ENCODE peak calls at places on chromosomes 1 and 21, in six cellular contexts. T is neuronal stem cell, N is mesendoderm, U is IMR-90, O is mesenchymal stem cell, M is H1. V is an unnamed sample.

GRCh38 chr1:161915051-161915503 is 108.6 kb downstream of the OLFML2B start:
- DNase-seq in T (no peak), N (peak; percentile 73), U (peak; percentile 11), O (no peak), M (no peak), V (no peak)

GRCh38 chr1:206634365-206635079 is 814 bp upstream of the DYRK3 start:
- DNase-seq in T (peak; percentile 86), N (peak; percentile 89), U (peak; percentile 88), O (peak; percentile 95), M (no peak), V (peak; percentile 75)

GRCh38 chr1:2528966-2529750 is 905 bp downstream of the HES5 start:
- DNase-seq in T (no peak), N (peak; percentile 75), U (no peak), O (peak; percentile 41), M (peak; percentile 63), V (peak; percentile 73)

GRCh38 chr1:9294440-9294773 is 1.7 kb downstream of the SPSB1 start:
- DNase-seq in T (no peak), N (no peak), U (peak; percentile 96), O (peak; percentile 88), M (no peak), V (no peak)

GRCh38 chr1:91622586-91622985 is 121.9 kb downstream of the CDC7 start:
- DNase-seq in T (no peak), N (no peak), U (no peak), O (no peak), M (no peak), V (no peak)

GRCh38 chr1:154951901-154952657 is 3.8 kb downstream of the PBXIP1 start:
- DNase-seq in T (no peak), N (no peak), U (no peak), O (no peak), M (no peak), V (no peak)

GRCh38 chr1:78536427-78536826 is 45.7 kb downstream of the PTGFR start:
- DNase-seq in T (no peak), N (no peak), U (peak; percentile 82), O (no peak), M (no peak), V (no peak)

GRCh38 chr1:43993206-43993914 is 2.0 kb downstream of the CCDC24 start:
- DNase-seq in T (no peak), N (no peak), U (no peak), O (no peak), M (no peak), V (no peak)

GRCh38 chr1:79899914-79900313 is 893.4 kb upstream of the ADGRL4 start:
- DNase-seq in T (no peak), N (no peak), U (peak; percentile 100), O (peak; percentile 91), M (no peak), V (no peak)

GRCh38 chr1:9493326-9493725 is 45.9 kb upstream of the SLC25A33 start:
- DNase-seq in T (no peak), N (no peak), U (no peak), O (no peak), M (no peak), V (no peak)

GRCh38 chr1:41323243-41323642 is 38.0 kb upstream of the FOXO6 start:
- DNase-seq in T (no peak), N (no peak), U (no peak), O (no peak), M (no peak), V (no peak)

GRCh38 chr1:62508187-62508758 is 71.4 kb downstream of the USP1 start:
- DNase-seq in T (no peak), N (peak; percentile 39), U (peak; percentile 65), O (peak; percentile 55), M (no peak), V (no peak)

GRCh38 chr1:92903765-92904164 is 57.5 kb downstream of the DIPK1A start:
- DNase-seq in T (no peak), N (no peak), U (no peak), O (no peak), M (no peak), V (no peak)

GRCh38 chr1:21536223-21536622 is 27.0 kb downstream of the ALPL start:
- DNase-seq in T (no peak), N (no peak), U (peak; percentile 15), O (no peak), M (no peak), V (no peak)

GRCh38 chr1:7549693-7550161 is 221.4 kb upstream of the VAMP3 start:
- DNase-seq in T (no peak), N (peak; percentile 35), U (peak; percentile 35), O (no peak), M (no peak), V (no peak)

GRCh38 chr1:157314408-157314807 is 176.2 kb upstream of the ETV3 start:
- DNase-seq in T (no peak), N (no peak), U (no peak), O (no peak), M (no peak), V (no peak)

GRCh38 chr1:244341455-244342450 is 110.0 kb downstream of the ADSS2 start:
- DNase-seq in T (no peak), N (peak; percentile 95), U (no peak), O (no peak), M (peak; percentile 66), V (peak; percentile 86)

GRCh38 chr1:192303029-192303428 is 13.8 kb upstream of the RGS21 start:
- DNase-seq in T (no peak), N (no peak), U (peak; percentile 42), O (peak; percentile 3), M (no peak), V (no peak)

GRCh38 chr1:155983191-155984023 is 5.1 kb upstream of the ARHGEF2 start:
- DNase-seq in T (no peak), N (peak; percentile 94), U (peak; percentile 99), O (peak; percentile 98), M (no peak), V (peak; percentile 73)

GRCh38 chr1:31954607-31955283 is 16.6 kb upstream of the PTP4A2 start:
- DNase-seq in T (no peak), N (peak; percentile 97), U (peak; percentile 99), O (peak; percentile 99), M (no peak), V (peak; percentile 38)

GRCh38 chr1:242129103-242129502 is 130.2 kb upstream of the MAP1LC3C start:
- DNase-seq in T (no peak), N (peak; percentile 73), U (no peak), O (no peak), M (no peak), V (no peak)

GRCh38 chr1:33462449-33463164 is 9.8 kb upstream of the ZSCAN20 start:
- DNase-seq in T (no peak), N (no peak), U (no peak), O (no peak), M (no peak), V (no peak)

GRCh38 chr1:15445390-15446122 is 7.3 kb downstream of the CTRC start:
- DNase-seq in T (no peak), N (no peak), U (no peak), O (no peak), M (no peak), V (no peak)

GRCh38 chr1:6127587-6128163 is 52.4 kb downstream of the CHD5 start:
- DNase-seq in T (peak; percentile 71), N (peak; percentile 91), U (peak; percentile 23), O (no peak), M (peak; percentile 71), V (peak; percentile 91)

GRCh38 chr1:207808322-207808705 is 56.5 kb downstream of the CD46 start:
- DNase-seq in T (no peak), N (no peak), U (no peak), O (no peak), M (no peak), V (no peak)

GRCh38 chr21:45456014-45456835 is 51.3 kb downstream of the COL18A1 start:
- DNase-seq in T (no peak), N (no peak), U (no peak), O (no peak), M (no peak), V (no peak)
- H3K4me2 ChIP-seq in T (no peak overlapping the region), N (no peak overlapping the region), U (no peak overlapping the region), O (no peak overlapping the region), M (no peak overlapping the region), V (no peak overlapping the region)

DNA sequence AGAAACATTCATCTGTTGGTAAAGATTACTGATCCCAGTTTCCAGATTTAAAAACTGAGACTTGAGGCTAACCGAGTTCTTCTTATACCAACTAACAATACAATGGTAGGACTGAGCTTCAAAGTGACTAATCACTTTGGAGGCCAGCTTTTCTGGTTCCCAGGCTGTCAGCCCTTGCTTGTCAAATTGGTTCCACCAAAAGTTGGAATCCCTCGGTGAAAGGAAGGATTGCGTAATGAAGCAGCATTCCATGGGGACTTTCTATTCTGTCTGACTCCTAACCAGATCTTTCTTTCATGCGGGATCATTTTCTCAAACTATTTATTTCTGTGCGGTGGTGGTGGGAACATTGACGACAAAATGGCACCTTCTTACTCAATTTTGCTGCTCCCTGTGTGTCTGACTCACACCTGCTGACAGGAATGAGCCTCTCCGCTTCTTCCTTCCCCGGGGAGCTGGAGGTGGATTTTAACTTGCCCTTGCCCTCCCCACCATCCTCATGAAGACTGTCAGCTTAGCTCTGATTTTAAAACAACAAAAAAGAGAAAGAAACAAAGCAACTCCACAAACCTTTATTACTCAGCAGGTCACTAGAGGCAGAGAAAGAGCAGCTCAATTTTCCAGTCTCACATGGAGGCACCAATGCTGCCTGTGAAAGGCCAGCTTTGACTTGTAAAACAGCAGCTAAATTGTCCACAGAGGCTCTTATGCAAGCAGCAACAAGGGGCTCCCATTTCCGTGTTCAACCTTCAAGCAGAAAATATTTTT is 32.9 kb upstream of the RASAL2 start:
- DNase-seq in T (no peak), N (peak; percentile 67), U (peak; percentile 84), O (peak; percentile 74), M (peak; percentile 46), V (peak; percentile 59)
- H4K8ac ChIP-seq in T (no peak overlapping the region), N (no peak overlapping the region), U (no peak overlapping the region), O (no peak overlapping the region), M (no peak overlapping the region), V (no peak overlapping the region)

DNA sequence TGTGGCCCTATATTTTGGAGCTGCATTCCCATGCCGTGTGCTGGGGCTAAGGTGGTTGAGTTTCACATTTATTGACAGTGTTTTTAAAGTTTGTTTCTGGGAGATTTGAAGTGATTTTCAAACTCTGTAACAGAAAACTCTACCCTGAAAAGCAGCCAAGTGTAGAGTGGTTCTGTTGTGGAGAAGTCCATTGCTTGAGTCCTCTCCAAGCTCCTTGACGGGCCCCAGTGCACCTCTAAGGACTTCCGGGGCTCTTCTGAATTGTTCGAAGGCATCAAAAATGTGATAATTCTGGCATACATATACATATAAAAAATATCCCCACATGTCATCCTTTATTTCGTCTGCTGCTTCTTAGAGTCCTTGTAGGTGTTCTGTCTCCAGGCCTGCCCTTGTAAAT is 5.0 kb downstream of the MYOCOS start:
- DNase-seq in T (no peak), N (no peak), U (no peak), O (no peak), M (no peak), V (no peak)
- H3K4me2 ChIP-seq in T (no peak overlapping the region), N (no peak overlapping the region), U (no peak overlapping the region), O (no peak overlapping the region), M (no peak overlapping the region), V (no peak overlapping the region)

DNA sequence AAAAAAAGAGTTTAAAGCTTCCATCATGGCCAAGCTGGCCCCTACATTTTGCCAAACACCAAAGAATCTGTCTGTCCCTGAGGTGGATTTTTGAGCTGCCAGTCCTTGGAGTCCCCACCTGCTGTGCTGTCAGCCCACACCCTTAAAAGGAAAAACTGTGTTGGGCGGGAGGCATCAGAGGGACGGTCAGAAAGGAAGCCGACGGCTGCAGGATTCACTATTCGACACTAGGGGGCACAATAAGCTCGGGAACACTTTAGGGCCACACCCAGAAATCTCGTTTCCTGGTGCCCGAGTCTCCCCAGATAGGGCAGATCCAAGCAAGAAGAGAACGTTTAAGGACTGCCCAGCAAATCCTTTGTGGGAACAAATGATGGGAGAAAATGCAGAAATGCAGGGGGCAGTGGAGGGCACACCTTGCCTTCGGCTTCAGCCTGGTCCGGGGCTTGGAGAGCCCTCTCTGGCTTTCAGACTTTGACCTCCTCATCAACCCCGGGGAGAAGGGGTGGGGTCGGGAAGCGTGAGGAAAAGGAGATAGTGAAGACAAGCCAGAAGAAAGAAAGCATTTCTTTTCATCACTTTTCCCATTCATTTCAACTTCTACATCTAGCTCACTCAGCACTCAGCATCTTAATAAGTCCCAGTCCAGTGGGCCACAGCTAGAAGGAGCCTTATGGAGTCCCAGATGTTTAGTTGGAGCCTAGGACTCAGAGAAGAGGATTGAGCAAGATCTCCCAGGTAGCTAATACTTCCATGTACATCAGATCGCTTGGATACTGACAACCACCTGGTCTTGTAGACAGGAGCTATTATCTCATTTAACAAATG is 5.0 kb upstream of the CTTNBP2NL start:
- DNase-seq in T (peak; percentile 94), N (peak; percentile 97), U (peak; percentile 90), O (peak; percentile 91), M (peak; percentile 85), V (peak; percentile 92)
- H4K8ac ChIP-seq in T (no peak overlapping the region), N (no peak overlapping the region), U (peak overlapping the region; percentile 85), O (peak overlapping the region; percentile 8), M (no peak overlapping the region), V (no peak overlapping the region)